ENCODE peak calls at places on chromosomes 6 and 20, in five cellular contexts. X, C, T, Z and N are unnamed samples.

GRCh38 chr20:63226020-63226943 is 9.4 kb upstream of the BIRC7 start:
- DNase-seq in X (no peak), C (peak), T (no peak), Z (no peak), N (no peak)

GRCh38 chr6:33770116-33770832 is 18.7 kb downstream of the LEMD2 start:
- DNase-seq in X (no peak), C (no peak), T (no peak), Z (no peak), N (no peak)

GRCh38 chr6:91539451-91539850 is 952.6 kb upstream of the MAP3K7 start:
- DNase-seq in X (no peak), C (no peak), T (peak), Z (no peak), N (no peak)

GRCh38 chr6:116773886-116774285 is 8.4 kb upstream of the FAM162B start:
- DNase-seq in X (no peak), C (no peak), T (no peak), Z (no peak), N (no peak)

GRCh38 chr6:128138694-128139093 is 237.8 kb upstream of the THEMIS start:
- DNase-seq in X (no peak), C (no peak), T (no peak), Z (no peak), N (no peak)

GRCh38 chr20:2815242-2815900 is 584 bp downstream of the C20orf141 start:
- DNase-seq in X (no peak), C (no peak), T (no peak), Z (no peak), N (no peak)

GRCh38 chr6:170027111-170028043 is 263.5 kb downstream of the DLL1 start:
- DNase-seq in X (no peak), C (no peak), T (no peak), Z (no peak), N (no peak)

GRCh38 chr20:15945301-15945700 is 627.9 kb downstream of the KIF16B start:
- DNase-seq in X (no peak), C (no peak), T (no peak), Z (no peak), N (no peak)

GRCh38 chr6:35392773-35393672 is 50.7 kb downstream of the PPARD start:
- DNase-seq in X (no peak), C (no peak), T (no peak), Z (no peak), N (no peak)